ENCODE peak calls at places on chromosome 22, in ten cellular contexts. D is HCT116, A is Peyer's patch, N is adrenal gland, I is prostate gland, V is suprapubic skin, S is stomach, J is esophagus muscularis mucosa, H is uterus, E is IMR-90. P is an unnamed sample.

GRCh38 chr22:17105143-17106129 is 15.7 kb downstream of the TMEM121B start:
- DNase-seq in S (no peak), I (no peak), E (no peak), H (no peak), J (no peak), V (no peak), D (no peak), A (no peak), N (no peak), P (no peak)

GRCh38 chr22:17695986-17696385 is 57.4 kb downstream of the BCL2L13 start:
- DNase-seq in I (no peak), E (no peak), N (no peak), A (no peak), S (no peak), D (no peak), H (no peak), J (no peak), V (no peak), P (no peak)

GRCh38 chr22:37749831-37750595 is 53.2 kb downstream of the TRIOBP start:
- DNase-seq in D (no peak), V (no peak), J (no peak), N (peak), E (peak), S (no peak), I (peak), H (no peak), A (no peak), P (no peak)

GRCh38 chr22:33210129-33210784 is 152.1 kb upstream of the SYN3 start:
- DNase-seq in I (no peak), V (no peak), N (peak), D (no peak), H (no peak), J (no peak), A (no peak), S (no peak), E (peak), P (peak)

GRCh38 chr22:20422965-20423635 is 14.5 kb downstream of the SCARF2 start:
- DNase-seq in A (peak), D (no peak), J (no peak), H (no peak), V (peak), I (no peak), N (peak), E (no peak), S (peak), P (peak)

GRCh38 chr22:32799516-32799915 is 2.0 kb upstream of the TIMP3 start:
- DNase-seq in N (no peak), S (no peak), I (no peak), E (no peak), H (no peak), J (no peak), A (no peak), V (no peak), D (no peak), P (no peak)

GRCh38 chr22:35328472-35328885 is 28.8 kb downstream of the TOM1 start:
- DNase-seq in E (no peak), J (no peak), S (peak), I (no peak), D (no peak), V (no peak), N (peak), A (no peak), H (no peak), P (peak)

GRCh38 chr22:34236527-34236926 is 316.3 kb upstream of the LARGE1 start:
- DNase-seq in I (no peak), E (no peak), N (no peak), H (no peak), J (no peak), D (no peak), S (no peak), V (no peak), A (no peak), P (peak)

GRCh38 chr22:37560682-37561208 is 465 bp downstream of the CDC42EP1 start:
- DNase-seq in A (no peak), E (peak), S (no peak), I (no peak), D (no peak), H (peak), V (peak), N (no peak), J (no peak), P (peak)

GRCh38 chr22:32482708-32483107 is 8.1 kb downstream of the FBXO7 start:
- DNase-seq in H (no peak), D (no peak), E (peak), S (no peak), V (no peak), N (no peak), I (no peak), A (no peak), J (no peak), P (no peak)

GRCh38 chr22:20509344-20510047 is 2.1 kb downstream of the MED15 start:
- DNase-seq in A (peak), V (peak), E (peak), J (peak), I (peak), H (peak), D (no peak), N (peak), S (peak), P (no peak)

GRCh38 chr22:16803255-16803917 is 21.8 kb downstream of the XKR3 start:
- DNase-seq in H (no peak), N (no peak), A (no peak), E (no peak), S (no peak), V (no peak), I (no peak), D (no peak), J (no peak), P (no peak)

GRCh38 chr22:47805394-47805935 is 1043.0 kb downstream of the TBC1D22A start:
- DNase-seq in H (no peak), N (no peak), E (no peak), V (no peak), J (no peak), S (no peak), D (no peak), A (no peak), I (no peak), P (no peak)

GRCh38 chr22:47102648-47103047 is 340.2 kb downstream of the TBC1D22A start:
- DNase-seq in H (no peak), S (no peak), N (no peak), D (no peak), J (no peak), A (no peak), I (no peak), V (no peak), E (peak), P (no peak)

GRCh38 chr22:18095101-18095805 is 15.4 kb upstream of the TUBA8 start:
- DNase-seq in J (no peak), D (no peak), N (no peak), A (no peak), S (no peak), H (no peak), E (peak), V (no peak), I (no peak), P (no peak)

GRCh38 chr22:28345304-28345703 is 334.3 kb downstream of the TTC28 start:
- DNase-seq in D (no peak), A (no peak), S (no peak), V (no peak), N (no peak), H (peak), J (no peak), E (no peak), I (peak), P (no peak)

GRCh38 chr22:29163808-29164207 is 41.9 kb upstream of the EMID1 start:
- DNase-seq in J (no peak), A (no peak), S (no peak), I (no peak), E (no peak), H (no peak), N (no peak), V (peak), D (no peak), P (no peak)

GRCh38 chr22:48711669-48712068 is 1116.0 kb downstream of the BRD1 start:
- DNase-seq in A (peak), D (no peak), V (peak), N (no peak), I (no peak), H (no peak), J (no peak), S (no peak), E (no peak), P (peak)

GRCh38 chr22:25747245-25747944 is 5.4 kb downstream of the MYO18B start:
- DNase-seq in J (no peak), A (no peak), N (peak), D (peak), S (peak), E (peak), H (peak), V (no peak), I (no peak), P (no peak)

GRCh38 chr22:38569181-38569971 is 607 bp downstream of the DMC1 start:
- DNase-seq in A (no peak), I (no peak), S (no peak), J (no peak), N (no peak), D (no peak), V (peak), E (no peak), H (no peak), P (peak)

GRCh38 chr22:50672041-50672440 is 582 bp upstream of the SHANK3 start:
- DNase-seq in H (no peak), J (no peak), I (no peak), D (no peak), S (no peak), A (peak), V (peak), N (no peak), E (no peak), P (no peak)

DNA sequence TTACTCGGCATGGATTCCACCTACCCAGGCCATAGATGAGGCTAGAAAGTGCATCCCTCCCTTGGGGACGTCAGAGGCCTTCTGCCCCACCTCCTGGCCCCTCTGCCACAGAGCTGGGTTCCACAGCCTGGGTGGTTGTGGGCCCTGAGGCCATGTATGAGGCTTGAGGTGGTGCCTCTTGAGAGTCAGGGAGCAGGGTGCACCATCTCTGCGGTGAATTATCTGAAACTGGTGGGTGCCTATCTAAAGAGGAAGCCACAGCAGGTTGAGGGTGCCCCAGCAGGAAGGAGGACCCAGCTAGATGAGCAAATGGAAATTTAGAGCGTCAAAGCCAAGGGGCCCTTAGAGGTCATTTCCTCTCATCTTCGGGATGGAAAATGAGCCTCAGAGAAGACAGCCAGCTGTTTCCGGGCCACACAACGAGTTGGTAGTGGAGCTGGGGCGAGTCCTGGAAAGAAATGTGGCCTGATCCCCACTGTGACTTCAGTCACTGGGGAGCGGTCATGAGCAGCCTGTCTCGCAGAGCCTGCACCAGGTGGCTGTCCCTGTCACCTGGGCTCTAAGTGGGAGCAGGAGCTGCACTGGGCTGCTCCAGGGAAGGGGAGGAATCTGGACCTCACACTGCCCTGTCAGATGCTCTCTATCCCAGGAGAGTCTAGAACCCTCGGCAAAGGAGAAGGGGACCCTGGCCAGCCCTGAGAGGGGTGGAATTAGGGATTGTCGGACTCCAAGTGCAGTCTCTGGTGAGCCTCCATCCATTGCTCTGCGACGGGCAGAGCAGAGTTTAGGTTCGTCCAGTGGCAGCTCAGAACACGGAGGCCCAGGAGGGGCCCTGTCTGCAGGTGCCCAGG is 7.3 kb downstream of the ADORA2A start:
- DNase-seq in J (no peak), S (peak), I (no peak), E (no peak), D (no peak), N (peak), H (peak), A (peak), V (peak), P (no peak)
- TF ChIP-seq POLR2A in J (no peak), S (no peak), I (no peak), E (no peak), D (no peak), N (no peak), H (no peak), A (no peak), V (no peak), P (no peak)

GRCh38 chr22:36456459-36456835 is 25.0 kb downstream of the TXN2 start:
- DNase-seq in A (no peak), I (no peak), H (no peak), V (no peak), E (no peak), J (no peak), D (no peak), N (no peak), S (no peak), P (no peak)

GRCh38 chr22:36453266-36453607 is 28.2 kb downstream of the TXN2 start:
- DNase-seq in D (no peak), A (no peak), H (no peak), E (no peak), V (no peak), S (no peak), I (no peak), N (no peak), J (no peak), P (no peak)

GRCh38 chr22:36453855-36454378 is 27.5 kb downstream of the TXN2 start:
- DNase-seq in A (no peak), J (no peak), E (no peak), V (no peak), D (no peak), I (no peak), N (no peak), S (no peak), H (no peak), P (no peak)

GRCh38 chr22:36455571-36456458 is 25.6 kb downstream of the TXN2 start:
- DNase-seq in N (no peak), D (no peak), V (no peak), A (no peak), E (no peak), H (no peak), J (no peak), S (peak), I (no peak), P (no peak)

DNA sequence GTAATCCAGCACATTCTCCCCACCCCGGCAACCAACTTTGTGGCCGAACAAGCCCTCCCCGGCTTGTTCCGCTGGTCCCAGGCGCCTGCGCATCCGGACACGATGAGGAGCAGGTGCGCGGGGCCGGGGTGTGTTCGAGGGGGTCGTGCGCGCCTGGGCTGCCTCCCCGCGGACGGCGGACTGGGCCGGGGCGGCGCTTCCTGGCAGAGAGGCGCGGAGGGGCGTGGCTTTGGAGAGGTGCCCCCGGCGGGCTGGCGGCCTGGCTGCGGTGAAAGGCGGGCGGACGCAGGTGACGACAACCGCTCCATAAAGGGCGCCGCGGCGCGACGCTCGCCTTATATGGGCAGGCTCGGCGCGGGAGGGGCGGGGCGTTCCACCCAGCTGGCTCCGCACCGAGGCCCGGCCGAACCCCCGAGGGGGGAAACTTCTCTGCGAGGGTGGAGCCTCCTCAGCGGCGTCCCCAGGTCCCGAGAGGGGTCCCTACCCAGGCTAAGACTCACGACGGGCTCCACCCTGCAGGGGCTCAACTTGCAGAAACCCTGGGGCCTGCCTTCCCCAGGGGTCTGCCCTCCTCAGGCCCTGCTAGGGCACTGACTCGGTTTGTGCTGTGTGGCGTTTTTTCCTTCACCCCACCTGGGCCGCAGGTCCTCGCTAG is 26.4 kb downstream of the TXN2 start:
- DNase-seq in N (peak), D (peak), V (peak), J (peak), E (peak), S (peak), H (peak), I (peak), A (peak), P (peak)
- TF ChIP-seq POLR2A in N (peak), D (no peak), V (peak), J (peak), E (no peak), S (no peak), H (peak), I (peak), A (peak), P (peak)

GRCh38 chr22:40043793-40044101 is 49.0 kb downstream of the FAM83F start:
- DNase-seq in A (no peak), J (no peak), S (no peak), N (no peak), I (no peak), D (no peak), E (no peak), V (no peak), H (no peak), P (no peak)

GRCh38 chr22:40044102-40044869 is 49.5 kb downstream of the FAM83F start:
- DNase-seq in E (peak), I (peak), S (peak), N (peak), A (peak), V (peak), H (peak), J (peak), D (peak), P (peak)

GRCh38 chr22:40043086-40043485 is 48.3 kb downstream of the FAM83F start:
- DNase-seq in V (peak), D (no peak), A (no peak), I (peak), H (peak), E (no peak), N (peak), S (no peak), J (no peak), P (peak)

GRCh38 chr22:40046126-40046525 is 51.4 kb downstream of the FAM83F start:
- DNase-seq in D (no peak), V (no peak), H (no peak), E (no peak), A (no peak), N (peak), S (no peak), J (no peak), I (no peak), P (no peak)

DNA sequence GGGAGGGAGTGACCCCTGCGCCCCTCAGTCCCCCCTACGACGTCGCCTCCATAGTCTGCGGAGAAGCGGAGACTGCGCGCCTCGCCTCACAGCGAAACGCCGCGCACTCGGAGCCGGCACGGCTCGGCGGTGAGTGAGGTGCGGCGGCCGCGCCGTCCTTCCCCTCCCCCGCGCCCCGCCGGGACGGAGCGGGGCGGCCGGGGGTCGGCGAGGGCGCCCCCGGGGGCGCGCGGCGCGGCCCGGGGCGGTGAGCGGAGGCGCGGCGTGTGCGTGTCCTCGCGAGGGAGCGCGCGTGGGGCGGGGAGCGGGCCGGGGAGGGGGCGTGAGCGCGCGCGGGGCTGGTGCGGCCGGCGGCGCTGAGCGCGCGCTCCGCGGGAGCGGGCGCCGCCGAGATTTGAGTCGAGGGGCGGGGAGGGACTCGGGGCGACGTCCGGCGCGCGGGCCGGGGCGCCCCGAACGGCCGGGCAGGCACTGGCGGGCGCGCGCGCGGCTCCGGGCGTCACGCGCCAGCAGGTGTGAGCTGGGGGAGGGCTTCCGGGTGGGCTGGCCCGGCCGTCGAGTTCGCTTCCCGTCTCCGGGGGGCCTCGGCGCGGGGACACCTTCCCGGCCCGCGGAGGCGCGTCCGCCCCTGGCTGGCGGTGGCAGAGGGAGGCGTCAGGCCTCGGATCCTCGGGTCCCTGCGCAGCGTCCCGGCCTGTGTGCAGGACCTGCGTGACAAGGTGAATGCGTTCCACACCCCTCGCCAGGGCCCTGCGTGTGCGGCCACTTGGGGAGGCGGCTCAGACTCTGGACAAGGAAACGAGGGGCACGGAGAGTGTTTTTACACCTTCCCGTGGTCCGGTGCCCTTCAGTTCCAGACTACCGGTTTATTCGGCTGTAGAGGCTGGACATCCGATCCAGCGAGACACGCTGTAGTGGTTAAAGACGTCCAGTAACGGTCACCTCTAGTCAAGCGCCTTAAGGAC is 50.4 kb downstream of the FAM83F start:
- DNase-seq in V (no peak), I (no peak), E (peak), N (peak), H (peak), J (no peak), S (peak), A (peak), D (no peak), P (peak)
- TF ChIP-seq POLR2A in V (peak), I (peak), E (no peak), N (peak), H (peak), J (no peak), S (no peak), A (no peak), D (no peak), P (peak)

GRCh38 chr22:31121403-31121802 is 1.4 kb upstream of the INPP5J start:
- DNase-seq in N (no peak), J (no peak), E (no peak), H (no peak), I (no peak), V (no peak), A (no peak), S (no peak), D (no peak), P (no peak)

GRCh38 chr22:31118046-31118820 is 4.5 kb upstream of the INPP5J start:
- DNase-seq in N (no peak), I (no peak), A (no peak), J (no peak), E (no peak), S (no peak), H (no peak), D (no peak), V (no peak), P (no peak)

GRCh38 chr22:31120230-31120629 is 2.5 kb upstream of the INPP5J start:
- DNase-seq in J (no peak), V (no peak), I (no peak), H (no peak), N (no peak), S (no peak), D (no peak), E (no peak), A (no peak), P (no peak)

GRCh38 chr22:31120642-31121041 is 2.1 kb upstream of the INPP5J start:
- DNase-seq in S (no peak), V (no peak), D (no peak), E (no peak), N (no peak), H (no peak), J (no peak), A (no peak), I (no peak), P (no peak)

DNA sequence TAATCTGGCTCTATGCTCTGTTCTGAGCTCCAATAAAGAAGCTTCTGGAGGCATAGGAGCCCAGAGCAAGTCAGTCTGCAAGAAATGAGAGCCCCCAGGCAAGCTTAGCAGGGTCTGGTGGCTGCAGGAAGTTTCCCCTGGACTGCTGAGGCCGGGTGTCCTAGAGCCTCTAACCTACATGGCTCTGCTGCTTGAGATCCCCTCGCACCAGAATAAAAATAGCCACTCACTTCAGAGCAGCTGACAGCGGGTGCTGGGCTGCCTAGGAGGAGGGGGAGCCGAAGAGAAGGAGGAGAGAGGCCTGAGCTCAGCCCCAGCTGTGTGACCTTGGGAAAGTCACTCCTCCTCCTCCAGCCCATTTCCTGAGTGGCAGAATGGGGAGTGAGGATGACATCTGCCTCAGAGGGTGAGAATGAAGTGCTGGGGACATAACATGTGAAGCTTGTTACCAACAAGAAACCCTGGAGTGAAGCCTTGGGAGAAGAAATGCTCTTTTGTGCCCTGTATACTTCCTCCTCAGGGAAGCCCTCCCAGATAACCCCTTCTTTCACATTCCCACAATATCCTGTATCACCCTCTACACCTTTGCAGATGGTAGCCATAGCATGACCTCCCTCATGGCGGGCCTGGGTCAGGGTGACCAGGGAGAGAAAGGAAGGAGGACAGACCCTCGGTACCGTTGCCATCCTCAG is 3.6 kb upstream of the INPP5J start:
- DNase-seq in D (no peak), J (no peak), I (no peak), A (no peak), E (no peak), N (no peak), H (no peak), V (no peak), S (no peak), P (no peak)
- TF ChIP-seq POLR2A in D (no peak), J (no peak), I (no peak), A (no peak), E (no peak), N (peak), H (no peak), V (no peak), S (no peak), P (no peak)